ENCODE peak calls at places on chromosomes 5 and 9, in ten cellular contexts. I, Y, D, X, L, O, Z, Q, E and V are unnamed samples. For H3K4me1, the result is how much of the 10 kb centered on the place peaks cover.

GRCh38 chr5:62886603-62887315 is 308.1 kb downstream of the LRRC70 start:
- DNase-seq in I (no peak), Y (no peak), D (no peak), X (no peak), L (no peak), O (peak), Z (no peak), Q (peak), E (no peak), V (no peak)

GRCh38 chr9:124272118-124272517 is 14.4 kb downstream of the NEK6 start:
- DNase-seq in I (no peak), Y (no peak), D (no peak), X (no peak), L (no peak), O (no peak), Z (no peak), Q (no peak), E (no peak), V (no peak)

GRCh38 chr5:132294728-132295504 is 722 bp downstream of the SLC22A4 start:
- DNase-seq in I (peak), Y (peak), D (peak), X (peak), L (peak), O (peak), Z (peak), Q (peak), E (peak), V (peak)

GRCh38 chr9:90333226-90333625 is 309.4 kb downstream of the DIRAS2 start:
- DNase-seq in I (no peak), Y (no peak), D (no peak), X (no peak), L (no peak), O (peak), Z (peak), Q (no peak), E (no peak), V (no peak)

GRCh38 chr5:34674226-34674625 is 18.1 kb downstream of the RAI14 start:
- DNase-seq in I (peak), Y (no peak), D (no peak), X (no peak), L (no peak), O (peak), Z (no peak), Q (peak), E (no peak), V (no peak)

GRCh38 chr5:166433679-166434078 is 1857.8 kb upstream of the WWC1 start:
- DNase-seq in I (no peak), Y (no peak), D (no peak), X (no peak), L (no peak), O (no peak), Z (peak), Q (no peak), E (no peak), V (no peak)

GRCh38 chr5:143338658-143339366 is 64.7 kb downstream of the NR3C1 start:
- DNase-seq in I (peak), Y (no peak), D (no peak), X (no peak), L (no peak), O (peak), Z (no peak), Q (peak), E (no peak), V (no peak)

GRCh38 chr5:74257645-74258328 is 382.7 kb downstream of the ENC1 start:
- DNase-seq in I (no peak), Y (peak), D (peak), X (peak), L (peak), O (peak), Z (peak), Q (peak), E (no peak), V (peak)

GRCh38 chr9:121455527-121456239 is 44.0 kb downstream of the GGTA1 start:
- DNase-seq in I (no peak), Y (no peak), D (no peak), X (no peak), L (no peak), O (no peak), Z (no peak), Q (no peak), E (peak), V (no peak)

GRCh38 chr5:74538206-74538661 is 102.3 kb downstream of the ENC1 start:
- DNase-seq in I (no peak), Y (peak), D (peak), X (peak), L (peak), O (peak), Z (no peak), Q (no peak), E (no peak), V (peak)

GRCh38 chr5:10733426-10733825 is 27.6 kb downstream of the DAP start:
- DNase-seq in I (no peak), Y (no peak), D (no peak), X (no peak), L (no peak), O (no peak), Z (no peak), Q (no peak), E (no peak), V (no peak)

GRCh38 chr5:10736354-10736753 is 24.7 kb downstream of the DAP start:
- DNase-seq in I (no peak), Y (no peak), D (no peak), X (no peak), L (no peak), O (no peak), Z (no peak), Q (no peak), E (no peak), V (no peak)

GRCh38 chr5:10734050-10734709 is 26.9 kb downstream of the DAP start:
- DNase-seq in I (no peak), Y (no peak), D (no peak), X (no peak), L (no peak), O (no peak), Z (no peak), Q (no peak), E (no peak), V (no peak)

GRCh38 chr5:10735569-10736255 is 25.3 kb downstream of the DAP start:
- DNase-seq in I (no peak), Y (no peak), D (no peak), X (no peak), L (no peak), O (no peak), Z (no peak), Q (no peak), E (no peak), V (no peak)

DNA sequence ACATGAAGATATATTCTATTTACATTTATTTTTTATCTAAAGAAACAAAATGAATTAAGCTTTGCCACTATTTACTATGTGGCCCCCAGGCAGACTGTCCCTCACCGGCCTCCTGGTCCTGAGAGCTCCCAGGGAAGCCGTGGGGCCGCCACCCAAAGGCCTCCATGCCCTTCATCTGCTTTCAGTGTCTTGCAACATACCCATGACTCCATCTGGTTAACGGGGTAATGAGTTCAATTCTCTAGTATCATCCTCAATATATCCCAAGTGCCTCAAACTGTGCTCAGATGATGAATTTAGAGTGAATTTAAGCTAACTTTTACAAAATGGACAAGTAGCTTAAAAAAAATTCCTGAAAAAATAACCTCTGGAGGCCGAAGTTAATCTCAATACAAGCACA is 26.2 kb downstream of the DAP start:
- DNase-seq in I (no peak), Y (no peak), D (no peak), X (no peak), L (no peak), O (no peak), Z (no peak), Q (no peak), E (no peak), V (no peak)
- H3K27ac ChIP-seq in I (no peak), Y (no peak), D (no peak), X (no peak), L (no peak), O (no peak), Z (no peak), Q (no peak), E (no peak), V (no peak)

GRCh38 chr9:116238751-116239340 is 85.3 kb downstream of the PAPPA start:
- DNase-seq in I (no peak), Y (no peak), D (no peak), X (no peak), L (no peak), O (peak), Z (no peak), Q (peak), E (no peak), V (no peak)
- H3K4me1 ChIP-seq in I (under half), Y (under half), D (under half), X (under half), L (under half), O (under half), Z (under half), Q (under half), E (under half), V (under half)

GRCh38 chr5:72210913-72211670 is 103.8 kb downstream of the MAP1B start:
- DNase-seq in I (peak), Y (peak), D (peak), X (no peak), L (peak), O (peak), Z (no peak), Q (peak), E (no peak), V (no peak)
- H3K27ac ChIP-seq in I (peak), Y (peak), D (peak), X (peak), L (no peak), O (no peak), Z (no peak), Q (peak), E (no peak), V (no peak)

DNA sequence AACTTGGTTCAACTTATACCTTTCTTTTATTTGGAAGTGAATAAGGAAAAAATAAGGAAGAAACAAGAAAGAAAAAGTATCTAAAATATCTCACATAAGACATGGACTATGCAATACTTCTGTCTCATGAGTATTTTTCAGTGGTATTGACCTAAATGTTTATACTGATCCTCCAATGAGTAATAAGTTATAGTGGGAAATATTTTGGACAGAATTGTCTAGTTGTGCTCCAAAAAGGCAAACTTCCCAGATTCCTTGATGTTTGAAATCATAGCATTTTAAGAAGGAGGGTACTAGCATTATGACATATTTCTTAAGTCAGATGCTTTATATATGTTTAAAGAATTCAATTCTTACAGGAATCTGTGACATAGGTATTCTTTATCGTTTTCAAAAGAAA is 34.5 kb upstream of the BASP1 start:
- DNase-seq in I (no peak), Y (no peak), D (no peak), X (no peak), L (no peak), O (no peak), Z (no peak), Q (peak), E (no peak), V (no peak)
- H3K4me1 ChIP-seq in I (half or more), Y (under half), D (under half), X (under half), L (under half), O (under half), Z (under half), Q (under half), E (under half), V (under half)

DNA sequence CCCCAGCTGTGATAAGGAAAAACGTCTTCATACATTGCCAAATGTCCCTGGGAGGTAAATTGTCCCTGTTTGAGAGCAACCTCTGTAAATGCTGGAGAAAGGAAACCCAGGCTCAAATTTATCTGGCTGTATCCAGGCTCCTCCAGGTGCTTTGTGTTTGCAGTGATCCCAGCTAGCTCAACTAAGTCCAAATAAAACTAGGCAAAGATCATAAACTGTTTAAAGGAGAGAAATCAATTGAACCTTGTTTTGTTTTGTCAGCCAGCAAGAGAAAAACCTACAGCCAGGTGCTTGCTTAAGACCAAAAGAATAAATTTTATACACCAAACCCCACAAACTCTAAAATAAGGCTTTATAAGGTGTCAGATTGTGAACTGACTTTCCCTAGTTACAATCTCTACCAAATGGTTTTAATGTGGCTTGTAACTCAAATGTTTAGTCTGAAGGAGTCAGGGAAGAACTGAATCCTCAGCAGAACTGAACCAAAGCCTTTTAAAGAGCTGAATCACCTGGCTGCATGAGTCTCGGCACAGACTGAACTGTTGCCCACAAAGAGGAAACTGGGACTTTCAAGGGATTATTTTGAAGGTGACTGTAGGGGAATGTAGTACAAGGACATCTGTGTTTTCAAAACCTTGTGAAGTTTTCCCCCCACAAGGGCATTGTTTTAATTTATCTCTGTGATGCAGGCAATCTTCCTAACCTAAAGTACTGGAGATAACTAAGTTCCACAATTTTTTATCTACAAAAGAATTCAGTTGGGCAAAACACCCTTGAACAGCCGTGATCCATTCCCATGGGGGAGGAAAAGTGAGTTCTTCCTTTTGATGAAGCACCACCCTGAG is 201.7 kb upstream of the TARS1 start:
- DNase-seq in I (peak), Y (no peak), D (no peak), X (no peak), L (no peak), O (no peak), Z (no peak), Q (no peak), E (no peak), V (no peak)
- H3K27ac ChIP-seq in I (no peak), Y (no peak), D (no peak), X (no peak), L (no peak), O (no peak), Z (no peak), Q (no peak), E (no peak), V (no peak)

GRCh38 chr9:129485140-129485758 is 135.7 kb downstream of the C9orf50 start:
- DNase-seq in I (no peak), Y (no peak), D (no peak), X (no peak), L (no peak), O (no peak), Z (no peak), Q (no peak), E (no peak), V (no peak)
- H3K4me1 ChIP-seq in I (half or more), Y (under half), D (under half), X (half or more), L (under half), O (half or more), Z (under half), Q (half or more), E (half or more), V (under half)

GRCh38 chr9:129416831-129417604 is 203.9 kb downstream of the C9orf50 start:
- DNase-seq in I (no peak), Y (peak), D (no peak), X (no peak), L (no peak), O (no peak), Z (no peak), Q (peak), E (no peak), V (no peak)

GRCh38 chr9:129415954-129416651 is 204.8 kb downstream of the C9orf50 start:
- DNase-seq in I (no peak), Y (peak), D (no peak), X (no peak), L (no peak), O (no peak), Z (no peak), Q (no peak), E (no peak), V (no peak)

GRCh38 chr9:129414377-129415021 is 206.4 kb downstream of the C9orf50 start:
- DNase-seq in I (peak), Y (peak), D (peak), X (peak), L (peak), O (peak), Z (peak), Q (peak), E (peak), V (no peak)

GRCh38 chr9:129413537-129414376 is 207.1 kb downstream of the C9orf50 start:
- DNase-seq in I (peak), Y (peak), D (peak), X (peak), L (peak), O (peak), Z (peak), Q (peak), E (peak), V (peak)

DNA sequence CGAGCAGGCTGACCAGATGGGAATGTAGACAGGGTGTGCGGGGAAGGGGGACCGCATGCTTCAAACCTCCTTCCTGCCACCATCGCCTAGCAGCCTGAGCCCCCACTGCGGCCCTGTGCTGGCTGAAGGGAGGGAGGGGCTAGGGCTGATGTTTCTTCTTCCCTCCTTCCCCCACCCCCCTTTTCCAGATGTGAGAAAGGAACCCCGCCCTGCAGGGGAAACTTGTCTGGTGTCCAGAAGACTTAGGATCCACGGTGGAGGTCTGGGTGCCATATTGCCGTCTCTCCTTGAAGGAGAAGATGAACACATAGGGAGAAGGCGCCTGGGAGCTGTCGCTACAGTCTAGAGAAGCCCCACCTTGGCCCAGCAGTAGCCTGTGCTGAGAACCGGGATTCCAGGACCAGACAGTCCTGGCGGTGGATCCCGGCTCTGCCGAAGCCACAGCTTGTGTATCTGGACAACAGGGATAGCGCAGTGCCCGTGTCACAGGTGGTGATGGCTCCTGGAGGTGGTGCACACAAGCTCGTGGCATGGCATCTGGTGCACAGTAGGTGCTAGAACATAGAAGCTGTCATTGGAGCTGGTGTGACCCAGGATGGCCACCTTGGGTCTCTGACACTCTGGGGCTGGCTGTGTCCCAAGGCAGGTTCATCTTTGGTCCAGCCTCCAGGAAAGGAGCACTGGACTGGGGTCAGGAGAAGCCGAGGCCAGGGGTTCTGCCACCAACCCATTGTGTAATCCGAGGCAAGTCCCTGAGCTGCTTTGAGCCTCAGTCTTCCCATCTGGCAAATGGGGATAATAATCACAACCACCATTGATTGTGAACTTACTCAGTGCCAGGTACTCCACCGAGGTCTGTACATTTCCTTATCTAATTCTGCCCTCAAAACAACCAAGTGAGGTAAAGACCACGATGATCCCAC is 205.6 kb downstream of the C9orf50 start:
- DNase-seq in I (no peak), Y (peak), D (no peak), X (no peak), L (peak), O (no peak), Z (no peak), Q (no peak), E (no peak), V (no peak)
- H3K27ac ChIP-seq in I (no peak), Y (peak), D (peak), X (peak), L (peak), O (peak), Z (no peak), Q (no peak), E (no peak), V (peak)